ENCODE peak calls at places on chromosomes 12 and 14, in six cellular contexts. P, B, Q, K, F and X are unnamed samples.

GRCh38 chr14:47262801-47263200 is 412.6 kb downstream of the MDGA2 start:
- DNase-seq in F (no peak), Q (no peak), K (no peak), P (peak), B (no peak), X (no peak)

GRCh38 chr12:62396750-62397149 is 69.9 kb upstream of the MON2 start:
- DNase-seq in K (no peak), Q (no peak), P (no peak), F (no peak), B (no peak), X (no peak)

GRCh38 chr12:66061557-66062279 is 68.8 kb downstream of the LLPH start:
- DNase-seq in B (no peak), K (no peak), F (no peak), Q (no peak), P (no peak), X (no peak)

GRCh38 chr14:93114713-93115068 is 1.0 kb downstream of the ITPK1 start:
- DNase-seq in B (peak), P (no peak), K (no peak), F (no peak), Q (no peak), X (peak)

GRCh38 chr12:111430418-111431353 is 25.0 kb downstream of the SH2B3 start:
- DNase-seq in P (no peak), K (no peak), B (no peak), Q (peak), F (peak), X (no peak)

GRCh38 chr12:131883521-131883900 is 10.9 kb upstream of the ULK1 start:
- DNase-seq in B (no peak), K (no peak), P (no peak), F (peak), Q (no peak), X (no peak)

GRCh38 chr14:90756755-90757345 is 59.4 kb downstream of the TTC7B start:
- DNase-seq in K (no peak), Q (no peak), F (no peak), P (no peak), B (no peak), X (no peak)

GRCh38 chr12:84910549-84911241 is 1.9 kb downstream of the SLC6A15 start:
- DNase-seq in B (peak), Q (no peak), K (peak), F (peak), P (no peak), X (no peak)

GRCh38 chr12:122981036-122981471 is 573 bp downstream of the ARL6IP4 start:
- DNase-seq in B (peak), Q (no peak), K (peak), F (peak), P (no peak), X (no peak)

GRCh38 chr12:62865090-62865489 is 69.9 kb downstream of the PPM1H start:
- DNase-seq in K (no peak), B (no peak), P (no peak), F (no peak), Q (no peak), X (no peak)

GRCh38 chr14:68786491-68787234 is 6.2 kb downstream of the ZFP36L1 start:
- DNase-seq in P (peak), B (no peak), K (peak), Q (peak), F (peak), X (peak)

GRCh38 chr12:109910969-109911348 is 10.9 kb downstream of the TCHP start:
- DNase-seq in K (peak), Q (peak), F (peak), P (peak), B (no peak), X (no peak)

GRCh38 chr14:34027130-34027989 is 76.5 kb upstream of the EGLN3 start:
- DNase-seq in B (no peak), F (no peak), P (no peak), K (no peak), Q (no peak), X (no peak)

GRCh38 chr12:27143676-27144075 is 61.3 kb upstream of the C12orf71 start:
- DNase-seq in K (no peak), B (no peak), P (no peak), Q (no peak), F (peak), X (no peak)

GRCh38 chr12:85278598-85279448 is 1.2 kb upstream of the ALX1 start:
- DNase-seq in P (no peak), Q (no peak), F (no peak), K (peak), B (peak), X (no peak)

GRCh38 chr12:31897791-31898503 is 61.3 kb upstream of the RESF1 start:
- DNase-seq in Q (peak), P (no peak), B (peak), F (no peak), K (peak), X (peak)

GRCh38 chr12:125161712-125162023 is 96.4 kb downstream of the AACS start:
- DNase-seq in K (no peak), Q (no peak), F (no peak), P (no peak), B (no peak), X (no peak)

GRCh38 chr14:50344116-50344775 is 32.1 kb downstream of the DMAC2L start:
- DNase-seq in B (no peak), P (no peak), K (no peak), Q (peak), F (peak), X (no peak)